ENCODE peak calls at places on chromosomes 2 and 18, in four cellular contexts. E is fibroblast of lung, L is osteoblast, F is lower lobe of right lung. K is an unnamed sample.

GRCh38 chr2:55017428-55017827 is 32.8 kb downstream of the RTN4 start:
- DNase-seq in F (no peak), E (no peak), L (no peak), K (no peak)

GRCh38 chr2:48906640-48907039 is 151.1 kb upstream of the LHCGR start:
- DNase-seq in L (no peak), F (no peak), E (no peak), K (no peak)

GRCh38 chr2:191041418-191042161 is 27.6 kb upstream of the STAT1 start:
- DNase-seq in L (peak; percentile 43), E (peak; percentile 44), F (peak; percentile 60), K (no peak)

GRCh38 chr2:182426082-182426914 is 538 bp downstream of the PDE1A start:
- DNase-seq in F (no peak), E (peak; percentile 19), L (peak; percentile 22), K (no peak)

GRCh38 chr2:136714452-136714951 is 50.8 kb upstream of the THSD7B start:
- DNase-seq in E (no peak), F (no peak), L (no peak), K (no peak)

GRCh38 chr2:218691234-218691633 is 19.3 kb downstream of the STK36 start:
- DNase-seq in L (peak; percentile 73), F (no peak), E (peak; percentile 73), K (no peak)

GRCh38 chr18:71450258-71450657 is 1093.9 kb downstream of the CBLN2 start:
- DNase-seq in E (no peak), L (no peak), F (no peak), K (no peak)

GRCh38 chr2:106977707-106978106 is 91.7 kb upstream of the ST6GAL2 start:
- DNase-seq in L (peak; percentile 36), E (peak; percentile 59), F (no peak), K (no peak)

GRCh38 chr2:113142290-113142689 is 14.9 kb downstream of the IL1RN start:
- DNase-seq in E (no peak), F (no peak), L (no peak), K (no peak)

GRCh38 chr2:235614900-235615712 is 121.3 kb downstream of the AGAP1 start:
- DNase-seq in F (no peak), E (peak; percentile 85), L (peak; percentile 93), K (peak; percentile 66)

GRCh38 chr2:28592481-28592880 is 96.6 kb downstream of the PLB1 start:
- DNase-seq in E (no peak), F (no peak), L (no peak), K (no peak)

GRCh38 chr18:8607776-8608682 is 1.2 kb upstream of the RAB12 start:
- DNase-seq in L (peak; percentile 35), F (no peak), E (no peak), K (no peak)

GRCh38 chr2:128593518-128594272 is 275.0 kb upstream of the HS6ST1 start:
- DNase-seq in E (peak; percentile 52), L (peak; percentile 63), F (no peak), K (no peak)

GRCh38 chr2:18599509-18600254 is 10.3 kb upstream of the NT5C1B start:
- DNase-seq in E (peak; percentile 40), L (peak; percentile 74), F (no peak), K (no peak)

GRCh38 chr2:148687543-148687942 is 43.0 kb downstream of the EPC2 start:
- DNase-seq in L (no peak), F (no peak), E (no peak), K (no peak)

GRCh38 chr2:102126660-102127059 is 15.9 kb upstream of the IL1R1 start:
- DNase-seq in L (no peak), F (no peak), E (peak; percentile 78), K (no peak)

GRCh38 chr2:177784449-177784845 is 288.1 kb downstream of the PDE11A start:
- DNase-seq in F (no peak), L (peak; percentile 45), E (peak; percentile 91), K (no peak)

GRCh38 chr2:240932001-240932723 is 26.0 kb downstream of the CROCC2 start:
- DNase-seq in F (peak; percentile 39), E (no peak), L (peak; percentile 46), K (no peak)

GRCh38 chr18:63102941-63103744 is 216.4 kb downstream of the BCL2 start:
- DNase-seq in L (no peak), E (no peak), F (no peak), K (no peak)

GRCh38 chr2:209383212-209383611 is 40.6 kb upstream of the MAP2 start:
- DNase-seq in F (no peak), L (peak; percentile 64), E (peak; percentile 91), K (no peak)

GRCh38 chr2:100289020-100289419 is 33.3 kb downstream of the LONRF2 start:
- DNase-seq in F (no peak), E (peak; percentile 29), L (no peak), K (no peak)

GRCh38 chr2:8539743-8540551 is 141.9 kb upstream of the ID2 start:
- DNase-seq in E (no peak), F (peak; percentile 73), L (peak; percentile 55), K (peak; percentile 37)

GRCh38 chr2:157267476-157267875 is 10.0 kb downstream of the GALNT5 start:
- DNase-seq in F (no peak), E (no peak), L (no peak), K (no peak)

GRCh38 chr2:100577777-100578176 is 15.0 kb downstream of the PDCL3 start:
- DNase-seq in L (no peak), E (peak; percentile 19), F (no peak), K (no peak)

GRCh38 chr2:236947294-236947693 is 138.4 kb upstream of the COPS8 start:
- DNase-seq in F (no peak), E (no peak), L (no peak), K (no peak)

GRCh38 chr2:111145103-111145760 is 24.5 kb downstream of the BCL2L11 start:
- DNase-seq in E (no peak), L (no peak), F (no peak), K (no peak)

GRCh38 chr2:111145951-111146350 is 25.2 kb downstream of the BCL2L11 start:
- DNase-seq in E (no peak), F (no peak), L (no peak), K (no peak)

GRCh38 chr2:111148925-111149324 is 28.2 kb downstream of the BCL2L11 start:
- DNase-seq in F (no peak), L (no peak), E (no peak), K (no peak)

GRCh38 chr2:111149882-111150455 is 29.3 kb downstream of the BCL2L11 start:
- DNase-seq in E (no peak), L (no peak), F (no peak), K (no peak)

GRCh38 chr2:111148225-111148873 is 27.6 kb downstream of the BCL2L11 start:
- DNase-seq in F (no peak), L (no peak), E (no peak), K (no peak)
- H3K36me3 ChIP-seq in F (peaks cover 40% of the 10 kb centered on the region), L (no peaks in the 10 kb centered on the region), E (no peaks in the 10 kb centered on the region), K (peaks cover 27% of the 10 kb centered on the region)

GRCh38 chr18:79903071-79903635 is 48.3 kb downstream of the SLC66A2 start:
- DNase-seq in E (no peak), L (peak; percentile 64), F (no peak), K (no peak)
- H3K36me3 ChIP-seq in E (peaks cover 2% of the 10 kb centered on the region), L (peaks cover 9% of the 10 kb centered on the region), F (peaks cover 18% of the 10 kb centered on the region), K (peaks cover 29% of the 10 kb centered on the region)

DNA sequence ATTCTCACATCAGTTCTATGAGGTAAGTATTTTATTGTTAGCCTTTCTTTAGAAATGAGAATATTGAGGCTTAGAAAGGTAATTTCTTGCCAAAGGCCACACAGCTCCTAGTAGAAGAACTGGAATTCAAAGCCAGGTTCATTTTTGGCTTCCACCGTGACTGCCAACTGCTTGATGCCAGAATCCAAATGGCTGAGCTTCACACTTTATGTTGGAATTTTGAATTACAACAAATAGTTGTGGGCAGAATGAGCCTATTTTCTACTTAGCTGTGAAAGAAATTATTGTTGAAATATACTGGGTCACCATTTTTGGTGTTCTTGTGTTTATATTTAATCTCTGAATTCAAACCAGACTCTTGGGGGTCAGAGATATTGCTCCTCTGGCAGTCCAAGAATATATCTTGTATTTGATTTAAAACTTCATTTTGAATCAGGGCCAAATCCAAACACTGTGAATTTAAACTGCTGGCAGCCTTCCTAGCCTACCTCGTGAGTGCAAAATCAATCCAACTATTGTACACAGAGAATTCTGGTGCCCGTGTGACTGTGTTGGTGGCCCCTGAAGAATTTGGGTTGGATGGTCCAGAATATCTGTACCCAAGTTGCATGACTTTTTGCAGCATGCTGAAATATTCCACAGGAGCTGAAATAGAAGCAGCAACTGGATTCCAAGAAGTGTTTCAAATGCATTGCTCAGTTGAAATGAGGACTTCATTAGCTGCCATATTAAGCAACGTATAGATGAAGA is 35.6 kb upstream of the LPIN1 start:
- DNase-seq in E (peak; percentile 51), F (no peak), L (no peak), K (no peak)
- H3K36me3 ChIP-seq in E (no peaks in the 10 kb centered on the region), F (no peaks in the 10 kb centered on the region), L (no peaks in the 10 kb centered on the region), K (no peaks in the 10 kb centered on the region)

DNA sequence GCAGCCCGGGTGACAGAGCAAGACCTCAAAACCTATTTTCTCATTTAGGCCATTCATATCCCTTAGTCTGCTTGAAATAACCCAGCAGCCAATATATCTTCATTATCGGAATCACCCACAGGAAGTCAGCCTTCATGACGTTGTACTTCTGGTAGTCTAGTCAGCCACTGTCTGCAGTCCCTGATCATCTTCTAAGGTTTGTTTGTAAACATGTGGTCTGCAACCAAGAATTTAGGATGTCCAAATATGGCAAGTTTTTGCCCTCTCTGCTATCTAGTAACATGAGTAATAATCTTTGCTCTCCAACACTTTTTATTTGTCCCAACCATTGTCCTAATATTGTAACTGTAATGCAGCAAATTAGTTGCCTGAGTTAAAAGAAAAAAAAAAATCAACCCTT is 92.5 kb downstream of the PRPF40A start:
- DNase-seq in F (no peak), L (no peak), E (peak; percentile 19), K (no peak)
- H3K36me3 ChIP-seq in F (peaks cover 35% of the 10 kb centered on the region), L (peaks cover 6% of the 10 kb centered on the region), E (peaks cover 1% of the 10 kb centered on the region), K (peaks cover 34% of the 10 kb centered on the region)

GRCh38 chr18:78996741-78997490 is 17.3 kb downstream of the SALL3 start:
- DNase-seq in F (no peak), E (no peak), L (no peak), K (no peak)
- H3K36me3 ChIP-seq in F (no peaks in the 10 kb centered on the region), E (no peaks in the 10 kb centered on the region), L (no peaks in the 10 kb centered on the region), K (no peaks in the 10 kb centered on the region)

GRCh38 chr2:234444888-234445287 is 52.0 kb downstream of the ARL4C start:
- DNase-seq in F (no peak), L (peak; percentile 97), E (peak; percentile 98), K (peak; percentile 24)

GRCh38 chr2:234448506-234449169 is 48.2 kb downstream of the ARL4C start:
- DNase-seq in F (no peak), E (peak; percentile 25), L (no peak), K (no peak)

GRCh38 chr2:234447963-234448362 is 48.9 kb downstream of the ARL4C start:
- DNase-seq in F (no peak), L (no peak), E (no peak), K (no peak)

GRCh38 chr2:234447189-234447588 is 49.7 kb downstream of the ARL4C start:
- DNase-seq in E (no peak), F (no peak), L (no peak), K (no peak)

DNA sequence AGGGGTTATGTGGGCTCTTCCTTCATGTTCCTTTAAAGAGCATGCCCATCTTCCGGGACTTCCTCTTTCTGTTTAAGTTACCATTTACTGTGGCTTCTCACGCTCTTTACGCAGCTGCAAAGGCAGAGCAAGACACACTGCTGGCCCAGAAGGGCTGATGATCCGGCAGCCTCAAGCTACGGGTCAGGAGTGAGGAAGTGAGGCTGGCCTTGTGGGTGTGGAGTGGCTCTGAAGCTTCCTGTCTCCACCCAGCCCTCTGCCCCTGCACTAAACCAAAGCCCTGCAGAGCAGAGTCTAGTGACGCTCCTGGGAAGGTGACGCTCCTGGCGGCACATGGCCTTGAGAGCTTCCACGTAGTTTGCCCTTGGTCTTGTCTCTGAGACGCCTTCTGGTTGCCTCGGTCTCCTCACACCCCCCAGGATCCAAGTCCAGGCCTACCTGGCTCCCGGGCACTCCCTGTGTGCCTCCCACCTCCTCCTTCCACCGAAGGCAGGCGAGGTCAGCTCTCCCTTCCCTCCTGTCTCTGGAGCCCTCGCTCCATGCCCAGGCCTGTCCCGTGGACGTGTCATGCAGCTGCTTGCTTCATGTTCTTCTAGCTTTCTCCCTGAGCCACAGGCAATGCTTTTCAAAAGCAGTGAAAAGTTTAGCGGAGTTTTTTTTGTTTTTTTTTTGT is 50.3 kb downstream of the ARL4C start:
- DNase-seq in F (peak; percentile 86), E (no peak), L (no peak), K (peak; percentile 63)
- H3K36me3 ChIP-seq in F (no peaks in the 10 kb centered on the region), E (no peaks in the 10 kb centered on the region), L (no peaks in the 10 kb centered on the region), K (no peaks in the 10 kb centered on the region)

K was measured in left ventricle myocardium inferior.